ENCODE peak calls at places on chromosomes 5 and 9, in six cellular contexts. Y is epithelial cell of esophagus; E is psoas muscle; H is B cell; I is CD8-positive, alpha-beta T cell; W is AG04449. V is an unnamed sample.

GRCh38 chr5:150113047-150113744 is 26.8 kb upstream of the CSF1R start:
- DNase-seq in H (no peak), E (no peak), Y (peak), W (no peak), I (no peak), V (peak)

GRCh38 chr9:85522459-85523092 is 219.2 kb downstream of the AGTPBP1 start:
- DNase-seq in I (peak), E (peak), H (no peak), Y (peak), W (no peak), V (peak)

GRCh38 chr9:12882430-12882829 is 107.6 kb downstream of the LURAP1L start:
- DNase-seq in W (peak), E (no peak), H (no peak), I (no peak), Y (no peak), V (no peak)

GRCh38 chr5:5079871-5080270 is 60.3 kb upstream of the ADAMTS16 start:
- DNase-seq in Y (no peak), H (no peak), I (no peak), W (no peak), E (no peak), V (no peak)

GRCh38 chr9:110244616-110245015 is 11.7 kb downstream of the TXN start:
- DNase-seq in H (no peak), Y (no peak), E (no peak), W (no peak), I (no peak), V (no peak)

GRCh38 chr9:129284607-129285291 is 106.7 kb upstream of the IER5L start:
- DNase-seq in E (no peak), Y (no peak), W (no peak), H (no peak), I (no peak), V (no peak)

GRCh38 chr5:36261186-36261585 is 19.5 kb upstream of the NADK2 start:
- DNase-seq in Y (no peak), W (no peak), H (no peak), E (no peak), I (no peak), V (no peak)

GRCh38 chr9:97982719-97983523 is at the start of gene ANP32B:
- DNase-seq in Y (peak), I (peak), E (peak), H (peak), W (peak), V (no peak)

GRCh38 chr5:179749857-179750508 is 17.4 kb downstream of the MAML1 start:
- DNase-seq in H (no peak), I (no peak), Y (no peak), E (no peak), W (no peak), V (no peak)

GRCh38 chr5:60722416-60722815 is 22.4 kb upstream of the DEPDC1B start:
- DNase-seq in H (no peak), W (no peak), I (no peak), Y (no peak), E (no peak), V (no peak)

GRCh38 chr9:84371737-84372136 is 31.2 kb upstream of the SLC28A3 start:
- DNase-seq in E (no peak), I (no peak), W (peak), Y (peak), H (no peak), V (no peak)

GRCh38 chr9:98427491-98427890 is 172.0 kb upstream of the TBC1D2 start:
- DNase-seq in W (peak), H (no peak), E (no peak), I (no peak), Y (no peak), V (no peak)

GRCh38 chr9:125425176-125425897 is 163.7 kb downstream of the GAPVD1 start:
- DNase-seq in W (no peak), Y (no peak), I (no peak), H (no peak), E (no peak), V (no peak)

GRCh38 chr5:2038337-2039179 is 155.8 kb upstream of the IRX4 start:
- DNase-seq in H (peak), Y (peak), I (peak), W (no peak), E (peak), V (peak)

GRCh38 chr9:76878933-76879332 is 27.0 kb downstream of the PRUNE2 start:
- DNase-seq in Y (no peak), E (no peak), H (no peak), W (no peak), I (no peak), V (no peak)

GRCh38 chr9:120985759-120986353 is 59.3 kb upstream of the TRAF1 start:
- DNase-seq in I (no peak), Y (peak), E (no peak), W (peak), H (peak), V (no peak)

GRCh38 chr5:38889424-38889823 is 43.6 kb downstream of the OSMR start:
- DNase-seq in I (no peak), E (no peak), W (no peak), H (no peak), Y (no peak), V (no peak)

GRCh38 chr5:108545301-108545700 is 163.4 kb upstream of the FBXL17 start:
- DNase-seq in E (no peak), I (no peak), Y (no peak), H (no peak), W (no peak), V (no peak)

GRCh38 chr9:128405780-128406171 is 14.9 kb upstream of the CERCAM start:
- DNase-seq in W (no peak), H (no peak), I (no peak), E (no peak), Y (no peak), V (no peak)

GRCh38 chr5:10863763-10864383 is 102.8 kb upstream of the DAP start:
- DNase-seq in E (peak), W (no peak), Y (peak), H (peak), I (peak), V (peak)

GRCh38 chr5:149271195-149271716 is 403 bp upstream of the AFAP1L1 start:
- DNase-seq in I (no peak), W (no peak), H (no peak), Y (peak), E (peak), V (no peak)

GRCh38 chr5:180305481-180305880 is 13.6 kb upstream of the MAPK9 start:
- DNase-seq in E (no peak), Y (no peak), W (no peak), I (no peak), H (no peak), V (no peak)

GRCh38 chr9:73412874-73413273 is 261.2 kb downstream of the ANXA1 start:
- DNase-seq in I (no peak), W (no peak), E (no peak), Y (no peak), H (no peak), V (no peak)

GRCh38 chr9:7008411-7008810 is 250.6 kb downstream of the KDM4C start:
- DNase-seq in E (no peak), Y (no peak), W (no peak), I (no peak), H (no peak), V (no peak)

GRCh38 chr9:83070257-83070656 is 7.3 kb upstream of the RASEF start:
- DNase-seq in E (no peak), H (no peak), I (no peak), W (peak), Y (peak), V (no peak)

GRCh38 chr9:99400184-99400731 is 178.2 kb downstream of the SEC61B start:
- DNase-seq in E (no peak), H (no peak), I (no peak), Y (no peak), W (no peak), V (no peak)

GRCh38 chr9:105064248-105065118 is 136.5 kb upstream of the ABCA1 start:
- DNase-seq in E (peak), Y (peak), W (peak), H (no peak), I (no peak), V (peak)

GRCh38 chr5:24909210-24909609 is 264.4 kb upstream of the CDH10 start:
- DNase-seq in E (no peak), Y (no peak), W (no peak), I (no peak), H (no peak), V (no peak)

GRCh38 chr5:73940026-73940425 is 314.0 kb downstream of the ARHGEF28 start:
- DNase-seq in E (no peak), W (no peak), Y (no peak), I (no peak), H (no peak), V (no peak)

GRCh38 chr5:180212363-180213255 is 3.6 kb upstream of the RASGEF1C start:
- DNase-seq in E (no peak), Y (no peak), I (no peak), H (no peak), W (no peak), V (no peak)

GRCh38 chr5:15791274-15791673 is 291.3 kb downstream of the FBXL7 start:
- DNase-seq in H (no peak), E (no peak), Y (peak), W (no peak), I (no peak), V (no peak)

GRCh38 chr9:130732793-130733221 is 39.2 kb downstream of the EXOSC2 start:
- DNase-seq in Y (no peak), I (no peak), W (no peak), E (no peak), H (no peak), V (no peak)

GRCh38 chr9:134361843-134362414 is 35.7 kb downstream of the RXRA start:
- DNase-seq in Y (no peak), E (no peak), W (no peak), H (no peak), I (no peak), V (no peak)

GRCh38 chr5:72600401-72600981 is 93.3 kb upstream of the ZNF366 start:
- DNase-seq in E (no peak), W (peak), Y (peak), H (no peak), I (no peak), V (no peak)

GRCh38 chr9:129166962-129167557 is 11.0 kb downstream of the IER5L start:
- DNase-seq in H (no peak), E (peak), Y (peak), W (no peak), I (no peak), V (no peak)

GRCh38 chr5:126354012-126354856 is 69.0 kb upstream of the GRAMD2B start:
- DNase-seq in Y (peak), E (no peak), I (no peak), H (peak), W (peak), V (no peak)

GRCh38 chr9:2242778-2243395 is 227.7 kb downstream of the SMARCA2 start:
- DNase-seq in E (no peak), Y (no peak), W (no peak), H (no peak), I (no peak), V (no peak)

DNA sequence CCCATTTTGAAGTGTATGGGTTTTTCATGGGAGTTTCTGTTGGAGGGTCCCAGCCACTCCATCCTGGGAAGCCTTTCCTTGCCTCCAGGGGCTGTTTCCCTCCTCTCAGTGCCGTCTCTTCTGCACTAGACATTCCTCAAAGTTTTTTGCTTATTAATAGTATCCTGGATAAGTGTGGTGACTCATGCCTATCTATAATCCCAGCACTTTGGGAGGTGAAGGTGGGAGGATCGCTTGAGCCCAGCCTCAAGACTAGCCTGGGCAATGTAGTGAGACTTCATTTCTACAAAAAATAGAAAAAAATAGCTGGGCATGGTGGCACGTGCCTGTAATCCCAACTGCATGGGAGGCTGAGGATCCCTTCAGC is 43.1 kb downstream of the RALGPS1 start:
- DNase-seq in E (no peak), I (no peak), Y (peak), W (no peak), H (no peak), V (no peak)
- TF ChIP-seq CTCF in E (no peak), I (no peak), Y (peak), W (no peak), H (no peak), V (no peak)

GRCh38 chr5:171128136-171128535 is 180.9 kb upstream of the TLX3 start:
- DNase-seq in Y (no peak), E (no peak), W (no peak), H (no peak), I (no peak), V (no peak)

GRCh38 chr5:171123417-171123816 is 185.6 kb upstream of the TLX3 start:
- DNase-seq in W (no peak), E (no peak), H (no peak), I (no peak), Y (no peak), V (no peak)

GRCh38 chr5:171131499-171131898 is 177.5 kb upstream of the TLX3 start:
- DNase-seq in Y (no peak), H (no peak), I (no peak), W (no peak), E (no peak), V (no peak)

GRCh38 chr5:171127314-171127713 is 181.7 kb upstream of the TLX3 start:
- DNase-seq in W (peak), I (no peak), E (no peak), Y (no peak), H (no peak), V (no peak)

DNA sequence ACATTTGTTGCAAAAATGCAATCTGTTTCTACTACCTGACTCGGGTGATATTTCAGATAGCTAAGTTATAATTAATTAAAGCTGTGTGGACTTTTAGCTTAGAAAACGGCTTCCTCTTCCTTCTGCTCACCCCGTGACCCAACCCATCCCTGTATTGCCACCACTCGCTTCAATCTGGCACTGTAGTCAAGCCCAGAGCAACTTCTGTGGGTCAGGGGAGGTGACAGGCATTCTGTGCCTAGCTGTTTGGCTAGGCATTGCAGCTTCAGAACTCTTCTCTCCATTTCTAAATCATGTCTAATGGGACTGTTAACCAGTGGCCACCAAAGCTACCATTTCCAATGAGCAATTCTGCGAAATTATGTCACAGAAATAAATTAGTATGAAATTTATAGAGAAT is 179.7 kb upstream of the TLX3 start:
- DNase-seq in I (no peak), W (no peak), E (no peak), Y (no peak), H (no peak), V (no peak)
- TF ChIP-seq CTCF in I (no peak), W (no peak), E (no peak), Y (no peak), H (no peak), V (no peak)

GRCh38 chr5:169168288-169168687 is 132.7 kb downstream of the SLIT3 start:
- DNase-seq in W (no peak), I (no peak), H (no peak), Y (no peak), E (no peak), V (no peak)

GRCh38 chr5:169162407-169162806 is 138.5 kb downstream of the SLIT3 start:
- DNase-seq in Y (no peak), E (no peak), I (no peak), H (no peak), W (no peak), V (no peak)

GRCh38 chr5:169161022-169161680 is 139.8 kb downstream of the SLIT3 start:
- DNase-seq in H (no peak), I (no peak), E (peak), Y (peak), W (peak), V (no peak)

GRCh38 chr5:169165052-169165451 is 135.9 kb downstream of the SLIT3 start:
- DNase-seq in I (no peak), H (no peak), W (no peak), E (no peak), Y (peak), V (no peak)

GRCh38 chr5:169164481-169164925 is 136.4 kb downstream of the SLIT3 start:
- DNase-seq in W (no peak), I (no peak), Y (peak), H (no peak), E (no peak), V (no peak)
- TF ChIP-seq CTCF in W (no peak), I (no peak), Y (no peak), H (no peak), E (no peak), V (no peak)

DNA sequence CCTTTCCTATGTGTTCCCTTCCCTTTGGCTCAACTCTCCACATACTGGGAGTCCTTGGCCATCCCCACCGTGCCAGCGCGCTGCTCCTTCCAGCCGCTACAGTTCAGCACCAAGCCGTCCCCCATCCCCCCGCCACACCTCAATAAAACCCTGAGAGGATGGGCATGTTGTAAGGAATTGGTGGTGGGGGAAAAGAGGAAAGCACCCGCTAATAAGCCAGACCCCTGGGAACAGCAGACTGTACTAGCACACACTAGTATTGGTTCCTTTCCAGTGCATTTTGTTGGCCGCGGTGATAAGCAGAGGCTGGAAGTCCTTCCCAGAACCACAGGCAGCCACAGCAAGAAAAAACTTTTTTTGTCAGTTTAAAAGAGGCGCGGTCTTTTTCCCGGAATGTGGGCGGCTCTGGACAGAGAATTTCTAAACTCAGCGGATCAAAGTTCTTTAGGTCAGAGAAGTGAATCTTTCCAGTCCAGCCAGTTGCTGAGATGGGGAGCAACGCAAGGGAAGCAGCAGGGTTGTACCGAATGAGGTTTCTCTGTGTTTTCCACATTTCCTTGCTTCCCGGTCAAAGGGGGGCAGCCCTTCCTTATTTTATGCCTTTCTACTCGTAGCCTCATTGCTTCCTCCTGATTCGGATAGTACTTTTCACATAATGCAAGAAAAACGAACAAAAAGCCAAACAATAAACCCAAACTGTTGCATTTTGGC is 2.1 kb downstream of the CHSY3 start:
- DNase-seq in I (no peak), W (no peak), H (no peak), E (peak), Y (peak), V (no peak)
- TF ChIP-seq CTCF in I (no peak), W (peak), H (no peak), E (no peak), Y (no peak), V (peak)

GRCh38 chr5:177982072-177982727 is 13.8 kb downstream of the PROP1 start:
- DNase-seq in H (peak), I (no peak), Y (no peak), W (no peak), E (no peak), V (no peak)
- TF ChIP-seq CTCF in H (no peak), I (no peak), Y (peak), W (no peak), E (peak), V (no peak)

DNA sequence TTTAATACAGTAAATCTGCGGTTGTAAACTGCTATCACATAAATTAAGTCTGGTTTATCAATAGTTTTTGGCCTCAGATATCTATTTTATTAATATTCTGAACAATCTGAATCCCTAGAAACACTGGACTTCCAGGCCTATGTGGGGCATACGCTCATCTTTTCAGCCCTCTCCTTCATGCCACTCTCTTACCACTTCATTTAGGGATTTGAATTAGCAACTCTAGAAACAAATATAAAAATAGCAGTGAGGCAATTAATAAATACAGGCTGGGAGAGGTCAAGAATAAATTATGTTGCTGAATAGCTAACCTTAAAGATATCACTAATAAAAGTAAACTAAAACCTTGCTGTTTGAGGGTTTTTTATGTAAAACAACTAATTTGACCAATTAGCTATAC is 480.3 kb upstream of the CD180 start:
- DNase-seq in E (no peak), Y (no peak), W (no peak), H (no peak), I (no peak), V (no peak)
- TF ChIP-seq CTCF in E (no peak), Y (no peak), W (no peak), H (no peak), I (no peak), V (no peak)

DNA sequence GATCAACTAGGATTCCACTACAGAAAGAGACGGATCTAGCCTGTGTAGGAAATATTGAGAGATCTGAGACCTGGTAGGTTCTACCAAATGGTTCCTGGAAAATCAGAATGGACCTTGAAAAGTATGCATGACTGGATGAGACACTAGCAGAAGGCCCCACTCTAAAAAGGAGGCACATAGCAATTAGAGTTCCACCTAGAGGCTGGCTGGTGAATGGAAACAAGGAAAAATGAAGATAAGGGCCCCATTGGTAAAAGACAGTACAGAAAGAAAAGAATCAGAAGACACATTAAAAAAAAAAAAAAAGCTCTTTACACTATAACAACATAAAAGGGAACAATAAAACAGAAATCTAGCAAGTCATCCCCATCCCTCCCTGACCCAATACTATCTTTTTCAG is 518.5 kb downstream of the NR2F1-AS1 start:
- DNase-seq in E (no peak), I (no peak), H (no peak), W (no peak), Y (peak), V (no peak)
- TF ChIP-seq CTCF in E (no peak), I (no peak), H (no peak), W (no peak), Y (peak), V (peak)

GRCh38 chr5:62564101-62564500 is 14.5 kb upstream of the LRRC70 start:
- DNase-seq in Y (no peak), W (no peak), E (no peak), I (no peak), H (no peak), V (no peak)

GRCh38 chr5:62560786-62561185 is 17.8 kb upstream of the LRRC70 start:
- DNase-seq in I (no peak), W (no peak), E (no peak), H (no peak), Y (no peak), V (no peak)

GRCh38 chr5:62562867-62563266 is 15.8 kb upstream of the LRRC70 start:
- DNase-seq in E (no peak), Y (no peak), I (no peak), H (no peak), W (no peak), V (no peak)

GRCh38 chr5:62558941-62559340 is 19.7 kb upstream of the LRRC70 start:
- DNase-seq in Y (no peak), E (no peak), H (no peak), I (no peak), W (no peak), V (no peak)

GRCh38 chr5:62561896-62562295 is 16.7 kb upstream of the LRRC70 start:
- DNase-seq in I (no peak), E (no peak), H (no peak), W (no peak), Y (no peak), V (no peak)
- TF ChIP-seq CTCF in I (no peak), E (no peak), H (no peak), W (no peak), Y (no peak), V (no peak)

GRCh38 chr5:9513825-9514224 is 32.0 kb downstream of the SEMA5A start:
- DNase-seq in I (no peak), H (no peak), E (no peak), Y (peak), W (no peak), V (no peak)
- TF ChIP-seq CTCF in I (no peak), H (no peak), E (no peak), Y (peak), W (peak), V (no peak)

V was measured in D721Med.